ENCODE peak calls at places on chromosomes 5 and 9, in seven cellular contexts. F, O, C, H, Y, G and K are unnamed samples.

GRCh38 chr5:165035520-165035919 is 1530.1 kb downstream of the MAT2B start:
- DNase-seq in F (no peak), O (no peak), C (no peak), H (no peak), Y (no peak), G (no peak), K (no peak)

GRCh38 chr9:613771-614347 is 227.6 kb upstream of the DMRT1 start:
- DNase-seq in F (peak; percentile 92), O (no peak), C (no peak), H (peak; percentile 91), Y (peak; percentile 18), G (peak; percentile 83), K (peak; percentile 41)

GRCh38 chr5:137034764-137035479 is 464.2 kb downstream of the SPOCK1 start:
- DNase-seq in F (no peak), O (no peak), C (no peak), H (no peak), Y (no peak), G (no peak), K (no peak)

GRCh38 chr5:64834037-64834436 is 65.3 kb downstream of the CWC27 start:
- DNase-seq in F (peak; percentile 35), O (no peak), C (no peak), H (no peak), Y (no peak), G (no peak), K (no peak)

GRCh38 chr5:173926359-173926758 is 38.2 kb downstream of the CPEB4 start:
- DNase-seq in F (peak; percentile 57), O (no peak), C (no peak), H (peak; percentile 81), Y (no peak), G (peak; percentile 22), K (no peak)

GRCh38 chr9:132589148-132590036 is 7.0 kb downstream of the BARHL1 start:
- DNase-seq in F (no peak), O (no peak), C (no peak), H (no peak), Y (no peak), G (no peak), K (no peak)

GRCh38 chr5:133404724-133405123 is 207.6 kb downstream of the FSTL4 start:
- DNase-seq in F (no peak), O (no peak), C (no peak), H (peak; percentile 7), Y (no peak), G (no peak), K (no peak)

GRCh38 chr5:73448451-73449136 is at the start of gene FOXD1:
- DNase-seq in F (peak; percentile 90), O (no peak), C (no peak), H (peak; percentile 96), Y (peak; percentile 75), G (peak; percentile 90), K (no peak)

GRCh38 chr9:7756088-7756487 is 43.5 kb downstream of the DMAC1 start:
- DNase-seq in F (no peak), O (no peak), C (no peak), H (no peak), Y (no peak), G (no peak), K (no peak)

GRCh38 chr5:39411051-39411450 is 13.7 kb downstream of the DAB2 start:
- DNase-seq in F (peak; percentile 79), O (no peak), C (no peak), H (peak; percentile 80), Y (no peak), G (no peak), K (no peak)

GRCh38 chr9:120741701-120742100 is 27.4 kb upstream of the MEGF9 start:
- DNase-seq in F (peak; percentile 29), O (no peak), C (no peak), H (no peak), Y (no peak), G (no peak), K (no peak)

GRCh38 chr5:37308796-37309195 is 59.6 kb upstream of the CPLANE1 start:
- DNase-seq in F (peak; percentile 49), O (no peak), C (no peak), H (peak; percentile 1), Y (no peak), G (no peak), K (no peak)

GRCh38 chr5:56587381-56588124 is 227.8 kb upstream of the MAP3K1 start:
- DNase-seq in F (no peak), O (no peak), C (no peak), H (no peak), Y (no peak), G (no peak), K (no peak)

GRCh38 chr5:31413030-31413812 is 118.7 kb downstream of the DROSHA start:
- DNase-seq in F (no peak), O (no peak), C (no peak), H (no peak), Y (no peak), G (no peak), K (no peak)

GRCh38 chr9:114321759-114322158 is 1.1 kb upstream of the ORM1 start:
- DNase-seq in F (no peak), O (no peak), C (no peak), H (peak; percentile 66), Y (no peak), G (no peak), K (no peak)

GRCh38 chr9:13113751-13114150 is 165.7 kb downstream of the MPDZ start:
- DNase-seq in F (peak; percentile 4), O (no peak), C (no peak), H (peak; percentile 30), Y (no peak), G (no peak), K (no peak)

GRCh38 chr9:136995772-136996308 is 528 bp downstream of the CLIC3 start:
- DNase-seq in F (no peak), O (no peak), C (no peak), H (peak; percentile 56), Y (no peak), G (peak; percentile 68), K (no peak)

GRCh38 chr5:110053824-110054223 is 364.1 kb downstream of the MAN2A1 start:
- DNase-seq in F (no peak), O (no peak), C (no peak), H (no peak), Y (no peak), G (no peak), K (no peak)

GRCh38 chr5:68433921-68434879 is 218.6 kb downstream of the PIK3R1 start:
- DNase-seq in F (peak; percentile 97), O (peak; percentile 80), C (peak; percentile 73), H (peak; percentile 99), Y (peak; percentile 19), G (peak; percentile 78), K (no peak)

GRCh38 chr5:36878421-36879088 is 2.0 kb downstream of the NIPBL start:
- DNase-seq in F (peak; percentile 64), O (no peak), C (no peak), H (peak; percentile 69), Y (peak; percentile 66), G (peak; percentile 49), K (no peak)

GRCh38 chr5:162565-163337 is 28.5 kb upstream of the LRRC14B start:
- DNase-seq in F (no peak), O (no peak), C (no peak), H (no peak), Y (no peak), G (no peak), K (no peak)

GRCh38 chr9:2857564-2858198 is 13.8 kb upstream of the PUM3 start:
- DNase-seq in F (peak; percentile 84), O (peak; percentile 46), C (peak; percentile 15), H (peak; percentile 79), Y (peak; percentile 58), G (peak; percentile 72), K (peak; percentile 58)

GRCh38 chr5:127934791-127935256 is 148.7 kb upstream of the SLC12A2 start:
- DNase-seq in F (peak; percentile 86), O (no peak), C (no peak), H (peak; percentile 63), Y (peak; percentile 17), G (peak; percentile 29), K (peak; percentile 35)

GRCh38 chr5:176943816-176944215 is 44.7 kb upstream of the HK3 start:
- DNase-seq in F (no peak), O (no peak), C (no peak), H (no peak), Y (no peak), G (no peak), K (peak; percentile 45)

GRCh38 chr9:131386258-131386657 is 7.6 kb upstream of the PRRC2B start:
- DNase-seq in F (no peak), O (no peak), C (no peak), H (no peak), Y (no peak), G (no peak), K (no peak)

GRCh38 chr5:96481396-96481795 is 48.3 kb upstream of the PCSK1 start:
- DNase-seq in F (no peak), O (no peak), C (no peak), H (peak; percentile 54), Y (no peak), G (no peak), K (no peak)

GRCh38 chr9:133059623-133060022 is 2.2 kb upstream of the CEL start:
- DNase-seq in F (no peak), O (no peak), C (no peak), H (no peak), Y (no peak), G (no peak), K (no peak)

GRCh38 chr9:21030389-21031035 is 928 bp downstream of the HACD4 start:
- DNase-seq in F (peak; percentile 42), O (no peak), C (no peak), H (peak; percentile 80), Y (no peak), G (peak; percentile 29), K (no peak)

GRCh38 chr9:69181908-69182353 is 7.9 kb downstream of the TJP2 start:
- DNase-seq in F (no peak), O (no peak), C (no peak), H (peak; percentile 16), Y (no peak), G (no peak), K (no peak)

GRCh38 chr5:177476531-177477233 is 3.2 kb upstream of the DBN1 start:
- DNase-seq in F (peak; percentile 62), O (no peak), C (no peak), H (peak; percentile 85), Y (no peak), G (peak; percentile 85), K (no peak)

GRCh38 chr5:74206571-74207550 is 433.7 kb downstream of the ENC1 start:
- DNase-seq in F (peak; percentile 82), O (no peak), C (no peak), H (peak; percentile 93), Y (no peak), G (peak; percentile 46), K (no peak)

GRCh38 chr5:160450164-160450932 is 28.7 kb downstream of the PTTG1 start:
- DNase-seq in F (peak; percentile 26), O (no peak), C (no peak), H (no peak), Y (no peak), G (no peak), K (no peak)

GRCh38 chr9:106843361-106843760 is 19.6 kb upstream of the ZNF462 start:
- DNase-seq in F (no peak), O (no peak), C (no peak), H (no peak), Y (no peak), G (no peak), K (no peak)

GRCh38 chr9:110180713-110181434 is 27.1 kb downstream of the C9orf152 start:
- DNase-seq in F (peak; percentile 82), O (no peak), C (no peak), H (peak; percentile 65), Y (no peak), G (peak; percentile 30), K (no peak)

GRCh38 chr5:134609232-134609851 is 23.3 kb downstream of the SAR1B start:
- DNase-seq in F (no peak), O (no peak), C (no peak), H (no peak), Y (no peak), G (no peak), K (no peak)

GRCh38 chr9:137307255-137308101 is 5.4 kb upstream of the NRARP start:
- DNase-seq in F (no peak), O (no peak), C (no peak), H (no peak), Y (no peak), G (no peak), K (no peak)

GRCh38 chr9:23700359-23700758 is 125.7 kb downstream of the ELAVL2 start:
- DNase-seq in F (no peak), O (no peak), C (no peak), H (no peak), Y (no peak), G (no peak), K (no peak)

GRCh38 chr9:137589441-137590122 is 730 bp downstream of the ZMYND19 start:
- DNase-seq in F (peak; percentile 20), O (no peak), C (no peak), H (peak; percentile 38), Y (no peak), G (peak; percentile 59), K (no peak)